ENCODE peak calls at places on chromosome 9, in ten cellular contexts. O, K, A, D, Y, M, X, N, V and G are unnamed samples. For H3K36me3, the result is how much of the 10 kb centered on the place peaks cover.

GRCh38 chr9:92657296-92658094 is 12.4 kb downstream of the IPPK start:
- DNase-seq in O (no peak), M (no peak), K (no peak), N (no peak), A (no peak), V (no peak), D (no peak), X (no peak), Y (no peak), G (no peak)

GRCh38 chr9:70491798-70492736 is 77.6 kb upstream of the KLF9 start:
- DNase-seq in Y (no peak), N (no peak), V (no peak), D (no peak), K (no peak), X (peak), O (no peak), A (no peak), M (no peak), G (no peak)

GRCh38 chr9:71909887-71910601 is 949 bp downstream of the ABHD17B start:
- DNase-seq in V (peak), O (peak), X (peak), K (peak), M (peak), N (peak), A (no peak), D (peak), Y (peak), G (no peak)

GRCh38 chr9:13598738-13599137 is 319.2 kb upstream of the MPDZ start:
- DNase-seq in N (no peak), D (no peak), X (no peak), K (no peak), V (no peak), O (no peak), A (no peak), M (no peak), Y (no peak), G (no peak)

GRCh38 chr9:113808391-113809191 is 67.5 kb upstream of the ZNF618 start:
- DNase-seq in D (no peak), A (no peak), M (peak), Y (no peak), K (no peak), V (peak), O (no peak), N (no peak), X (peak), G (no peak)

GRCh38 chr9:115399026-115399425 is 281.1 kb upstream of the TNC start:
- DNase-seq in X (no peak), O (no peak), N (no peak), A (no peak), D (no peak), K (no peak), Y (no peak), V (no peak), M (no peak), G (no peak)

GRCh38 chr9:8533681-8534080 is 734.1 kb upstream of the DMAC1 start:
- DNase-seq in X (no peak), D (no peak), M (no peak), A (no peak), N (no peak), Y (no peak), V (no peak), O (no peak), K (no peak), G (no peak)

GRCh38 chr9:96449522-96449843 is 486 bp upstream of the HABP4 start:
- DNase-seq in A (no peak), M (no peak), N (no peak), D (no peak), O (no peak), V (no peak), Y (no peak), K (no peak), X (no peak), G (no peak)

GRCh38 chr9:135242406-135242805 is 154.9 kb downstream of the OLFM1 start:
- DNase-seq in V (no peak), O (no peak), Y (no peak), D (no peak), X (no peak), N (no peak), K (no peak), A (no peak), M (no peak), G (no peak)

GRCh38 chr9:123099042-123099441 is 65.6 kb downstream of the GPR21 start:
- DNase-seq in M (no peak), Y (no peak), V (no peak), D (no peak), X (no peak), A (no peak), O (no peak), N (no peak), K (no peak), G (no peak)

GRCh38 chr9:105038057-105038456 is 110.1 kb upstream of the ABCA1 start:
- DNase-seq in M (peak), V (no peak), Y (no peak), N (no peak), K (no peak), O (no peak), D (no peak), X (peak), A (no peak), G (no peak)

GRCh38 chr9:98175013-98175679 is 17.3 kb downstream of the CORO2A start:
- DNase-seq in A (no peak), Y (no peak), K (no peak), D (no peak), N (no peak), V (no peak), O (no peak), M (no peak), X (no peak), G (no peak)

GRCh38 chr9:124018731-124019697 is 7.4 kb downstream of the LHX2 start:
- DNase-seq in M (no peak), A (no peak), X (no peak), N (no peak), V (no peak), O (no peak), Y (no peak), D (no peak), K (no peak), G (no peak)

GRCh38 chr9:93205045-93205768 is 21.3 kb downstream of the WNK2 start:
- DNase-seq in A (no peak), D (peak), X (no peak), M (no peak), K (no peak), N (no peak), O (peak), V (peak), Y (no peak), G (no peak)

GRCh38 chr9:75890541-75891276 is at the start of gene PCSK5:
- DNase-seq in Y (peak), D (peak), N (peak), V (peak), A (peak), X (peak), K (peak), O (peak), M (peak), G (peak)

GRCh38 chr9:33466565-33467495 is 6.9 kb downstream of the NOL6 start:
- DNase-seq in M (peak), O (peak), N (peak), X (peak), D (peak), A (peak), Y (peak), K (peak), V (peak), G (peak)

GRCh38 chr9:69955536-69956355 is 87.9 kb upstream of the MAMDC2 start:
- DNase-seq in K (no peak), A (no peak), O (no peak), M (no peak), D (no peak), X (no peak), V (no peak), N (no peak), Y (no peak), G (no peak)

GRCh38 chr9:98958271-98958989 is 14.7 kb downstream of the COL15A1 start:
- DNase-seq in N (no peak), D (no peak), A (no peak), V (no peak), Y (no peak), O (no peak), K (no peak), M (peak), X (no peak), G (no peak)

GRCh38 chr9:108443741-108444140 is 412.0 kb downstream of the ACTL7B start:
- DNase-seq in M (peak), N (no peak), X (peak), K (no peak), Y (no peak), V (no peak), D (no peak), A (peak), O (no peak), G (no peak)

GRCh38 chr9:90021216-90021906 is 416.5 kb downstream of the GADD45G start:
- DNase-seq in N (no peak), A (no peak), K (no peak), X (no peak), O (no peak), D (no peak), Y (no peak), M (no peak), V (no peak), G (no peak)

GRCh38 chr9:6899274-6899673 is 141.5 kb downstream of the KDM4C start:
- DNase-seq in X (no peak), N (no peak), V (no peak), A (no peak), K (no peak), D (no peak), O (no peak), M (peak), Y (no peak), G (no peak)

GRCh38 chr9:74373348-74373747 is 123.8 kb upstream of the RORB start:
- DNase-seq in N (no peak), M (no peak), V (no peak), K (no peak), A (no peak), D (no peak), Y (no peak), X (no peak), O (no peak), G (no peak)

GRCh38 chr9:137270929-137271695 is 6.4 kb upstream of the TOR4A start:
- DNase-seq in Y (no peak), K (no peak), A (no peak), D (no peak), X (no peak), O (peak), V (no peak), M (no peak), N (no peak), G (peak)

GRCh38 chr9:124664143-124664542 is 107.0 kb downstream of the NR6A1 start:
- DNase-seq in D (no peak), N (no peak), M (no peak), A (no peak), K (no peak), V (no peak), Y (no peak), X (no peak), O (no peak), G (no peak)

GRCh38 chr9:3434594-3434993 is 91.2 kb downstream of the RFX3 start:
- DNase-seq in V (no peak), X (no peak), M (peak), Y (no peak), K (no peak), O (no peak), D (no peak), A (no peak), N (no peak), G (no peak)

GRCh38 chr9:112544477-112544876 is 57.9 kb downstream of the KIAA1958 start:
- DNase-seq in O (no peak), A (no peak), V (no peak), D (no peak), K (no peak), M (no peak), X (no peak), N (no peak), Y (no peak), G (no peak)

GRCh38 chr9:88024896-88025295 is 50.6 kb upstream of the CDK20 start:
- DNase-seq in Y (no peak), N (no peak), M (no peak), K (no peak), O (no peak), V (no peak), X (no peak), D (no peak), A (no peak), G (no peak)

GRCh38 chr9:128636556-128637530 is 19.8 kb downstream of the DYNC2I2 start:
- DNase-seq in M (no peak), V (peak), Y (no peak), D (no peak), K (no peak), O (no peak), X (no peak), N (peak), A (no peak), G (no peak)

GRCh38 chr9:23537192-23538059 is 288.6 kb downstream of the ELAVL2 start:
- DNase-seq in V (no peak), O (no peak), X (no peak), D (no peak), Y (no peak), K (no peak), M (no peak), A (no peak), N (no peak), G (no peak)

GRCh38 chr9:130078547-130078946 is 24.8 kb downstream of the GPR107 start:
- DNase-seq in O (no peak), K (no peak), D (no peak), Y (no peak), X (no peak), V (no peak), N (no peak), M (no peak), A (no peak), G (no peak)

GRCh38 chr9:74867483-74867882 is 20.2 kb downstream of the TRPM6 start:
- DNase-seq in V (no peak), X (no peak), Y (no peak), A (no peak), K (no peak), N (no peak), O (no peak), D (no peak), M (no peak), G (no peak)

GRCh38 chr9:91786132-91786896 is 163.7 kb downstream of the ROR2 start:
- DNase-seq in X (no peak), K (no peak), Y (no peak), O (no peak), V (no peak), A (no peak), N (no peak), D (no peak), M (no peak), G (no peak)

GRCh38 chr9:105299190-105299854 is 54.9 kb downstream of the SLC44A1 start:
- DNase-seq in X (peak), N (no peak), Y (no peak), A (peak), O (no peak), M (peak), V (peak), D (no peak), K (no peak), G (no peak)

GRCh38 chr9:70954607-70955143 is 166.7 kb downstream of the TRPM3 start:
- DNase-seq in M (no peak), X (no peak), K (no peak), O (no peak), D (no peak), Y (no peak), A (no peak), N (no peak), V (no peak), G (no peak)

GRCh38 chr9:86303316-86303975 is 21.1 kb upstream of the ISCA1 start:
- DNase-seq in N (no peak), K (no peak), A (no peak), D (no peak), O (no peak), Y (no peak), V (no peak), M (peak), X (peak), G (peak)

DNA sequence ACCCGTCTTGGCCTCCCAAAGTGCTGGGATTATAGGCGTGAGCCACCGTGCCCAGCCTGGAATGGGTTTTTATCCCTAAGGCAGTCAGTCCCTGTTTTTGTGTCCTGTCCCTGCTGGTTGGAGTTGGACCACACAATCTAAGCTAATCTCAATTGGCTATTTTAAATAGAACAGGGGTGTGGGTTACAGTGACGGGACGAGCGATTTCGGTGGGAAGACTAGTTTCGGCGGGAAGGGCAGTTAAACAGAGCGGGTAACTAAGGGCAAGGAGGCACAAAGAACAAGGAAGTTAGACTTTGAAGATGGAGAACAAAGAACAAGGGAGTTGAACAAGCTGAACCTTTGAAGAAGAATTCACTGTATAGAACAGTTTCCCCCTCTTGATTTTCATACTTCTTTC is 1.4 kb downstream of the GTF3C5 start:
- DNase-seq in X (no peak), D (no peak), K (no peak), A (no peak), Y (no peak), M (no peak), N (no peak), V (no peak), O (no peak), G (no peak)
- H3K4me3 ChIP-seq in X (peak), D (peak), K (no peak), A (peak), Y (no peak), M (no peak), N (no peak), V (no peak), O (peak), G (no peak)

GRCh38 chr9:132333556-132333955 is 21.2 kb downstream of the SETX start:
- DNase-seq in M (no peak), D (no peak), X (no peak), Y (no peak), K (no peak), V (no peak), A (no peak), N (no peak), O (no peak), G (no peak)
- H3K36me3 ChIP-seq in M (under half), D (half or more), X (under half), Y (half or more), K (under half), V (under half), A (half or more), N (half or more), O (half or more), G (half or more)

GRCh38 chr9:131731237-131731995 is 8.5 kb downstream of the RAPGEF1 start:
- DNase-seq in D (peak), N (no peak), Y (no peak), O (peak), K (no peak), A (no peak), V (no peak), M (peak), X (peak), G (no peak)
- H3K4me3 ChIP-seq in D (peak), N (no peak), Y (peak), O (no peak), K (no peak), A (no peak), V (no peak), M (no peak), X (peak), G (peak)

GRCh38 chr9:35069020-35069419 is 3.4 kb downstream of the VCP start:
- DNase-seq in O (no peak), M (no peak), D (no peak), Y (no peak), V (no peak), X (no peak), A (no peak), K (no peak), N (no peak), G (no peak)
- H3K36me3 ChIP-seq in O (half or more), M (under half), D (half or more), Y (under half), V (under half), X (under half), A (under half), K (under half), N (under half), G (under half)